ENCODE peak calls at places on chromosomes 3 and 15, in four cellular contexts. One of them, this sample, is unnamed.

GRCh38 chr3:127674793-127675189 is 2.0 kb downstream of the ABTB1 start:
- DNase-seq in suprapubic skin: peak
- DNase-seq in fibroblast of lung: no peak
- DNase-seq in HepG2: no peak
- DNase-seq in this sample: peak

GRCh38 chr15:57890351-57890750 is 175.2 kb downstream of the ALDH1A2 start:
- DNase-seq in fibroblast of lung: peak
- DNase-seq in suprapubic skin: no peak
- DNase-seq in HepG2: no peak
- DNase-seq in this sample: no peak

GRCh38 chr3:4495294-4496110 is 2.4 kb downstream of the ITPR1 start:
- DNase-seq in fibroblast of lung: no peak
- DNase-seq in suprapubic skin: no peak
- DNase-seq in HepG2: no peak
- DNase-seq in this sample: no peak

GRCh38 chr15:55742927-55743614 is at the start of gene PRTG:
- DNase-seq in HepG2: peak
- DNase-seq in fibroblast of lung: peak
- DNase-seq in suprapubic skin: peak
- DNase-seq in this sample: no peak

GRCh38 chr3:197820550-197821335 is 29.7 kb downstream of the LRCH3 start:
- DNase-seq in HepG2: peak
- DNase-seq in fibroblast of lung: no peak
- DNase-seq in suprapubic skin: no peak
- DNase-seq in this sample: no peak

GRCh38 chr3:194814878-194815357 is 129.2 kb downstream of the FAM43A start:
- DNase-seq in fibroblast of lung: peak
- DNase-seq in suprapubic skin: no peak
- DNase-seq in HepG2: no peak
- DNase-seq in this sample: no peak

GRCh38 chr15:37106490-37107001 is 6.2 kb upstream of the MEIS2 start:
- DNase-seq in fibroblast of lung: peak
- DNase-seq in HepG2: no peak
- DNase-seq in suprapubic skin: no peak
- DNase-seq in this sample: peak

GRCh38 chr15:52558196-52558595 is 10.6 kb downstream of the ARPP19 start:
- DNase-seq in fibroblast of lung: peak
- DNase-seq in HepG2: no peak
- DNase-seq in suprapubic skin: no peak
- DNase-seq in this sample: no peak

GRCh38 chr3:149587383-149587782 is 70.4 kb downstream of the WWTR1 start:
- DNase-seq in fibroblast of lung: no peak
- DNase-seq in HepG2: no peak
- DNase-seq in suprapubic skin: no peak
- DNase-seq in this sample: no peak

GRCh38 chr15:31905054-31905453 is 125.3 kb upstream of the CHRNA7 start:
- DNase-seq in fibroblast of lung: no peak
- DNase-seq in suprapubic skin: no peak
- DNase-seq in HepG2: no peak
- DNase-seq in this sample: no peak

DNA sequence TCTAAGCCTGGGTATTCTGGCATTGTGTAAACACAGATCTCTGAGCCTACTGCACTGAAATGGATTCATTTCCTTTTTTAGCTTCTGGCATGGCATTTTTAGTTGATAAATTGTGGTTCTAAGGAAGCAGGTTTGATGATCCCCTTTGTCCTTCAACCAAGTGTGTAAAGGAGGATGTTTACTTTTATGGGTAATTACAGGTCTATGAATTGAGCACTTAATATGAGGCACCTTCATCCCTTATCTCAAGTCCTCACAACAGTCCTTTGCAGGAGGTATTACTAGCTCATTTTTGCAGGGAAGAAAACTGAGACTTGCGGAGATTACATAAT is 30.8 kb upstream of the ZBTB38 start:
- DNase-seq in HepG2: no peak
- DNase-seq in fibroblast of lung: no peak
- DNase-seq in suprapubic skin: no peak
- DNase-seq in this sample: no peak
- H3K27ac ChIP-seq in HepG2: no peak
- H3K27ac ChIP-seq in fibroblast of lung: peak
- H3K27ac ChIP-seq in suprapubic skin: no peak
- H3K27ac ChIP-seq in this sample: no peak

GRCh38 chr3:14110699-14111098 is 14.0 kb downstream of the CHCHD4 start:
- DNase-seq in suprapubic skin: no peak
- DNase-seq in HepG2: no peak
- DNase-seq in fibroblast of lung: no peak
- DNase-seq in this sample: no peak

GRCh38 chr3:14119166-14119510 is 5.5 kb downstream of the CHCHD4 start:
- DNase-seq in fibroblast of lung: no peak
- DNase-seq in suprapubic skin: no peak
- DNase-seq in HepG2: no peak
- DNase-seq in this sample: no peak

GRCh38 chr3:14118400-14119165 is 6.1 kb downstream of the CHCHD4 start:
- DNase-seq in HepG2: peak
- DNase-seq in suprapubic skin: peak
- DNase-seq in fibroblast of lung: no peak
- DNase-seq in this sample: no peak

GRCh38 chr3:14117468-14118399 is 6.9 kb downstream of the CHCHD4 start:
- DNase-seq in suprapubic skin: peak
- DNase-seq in HepG2: no peak
- DNase-seq in fibroblast of lung: no peak
- DNase-seq in this sample: no peak

DNA sequence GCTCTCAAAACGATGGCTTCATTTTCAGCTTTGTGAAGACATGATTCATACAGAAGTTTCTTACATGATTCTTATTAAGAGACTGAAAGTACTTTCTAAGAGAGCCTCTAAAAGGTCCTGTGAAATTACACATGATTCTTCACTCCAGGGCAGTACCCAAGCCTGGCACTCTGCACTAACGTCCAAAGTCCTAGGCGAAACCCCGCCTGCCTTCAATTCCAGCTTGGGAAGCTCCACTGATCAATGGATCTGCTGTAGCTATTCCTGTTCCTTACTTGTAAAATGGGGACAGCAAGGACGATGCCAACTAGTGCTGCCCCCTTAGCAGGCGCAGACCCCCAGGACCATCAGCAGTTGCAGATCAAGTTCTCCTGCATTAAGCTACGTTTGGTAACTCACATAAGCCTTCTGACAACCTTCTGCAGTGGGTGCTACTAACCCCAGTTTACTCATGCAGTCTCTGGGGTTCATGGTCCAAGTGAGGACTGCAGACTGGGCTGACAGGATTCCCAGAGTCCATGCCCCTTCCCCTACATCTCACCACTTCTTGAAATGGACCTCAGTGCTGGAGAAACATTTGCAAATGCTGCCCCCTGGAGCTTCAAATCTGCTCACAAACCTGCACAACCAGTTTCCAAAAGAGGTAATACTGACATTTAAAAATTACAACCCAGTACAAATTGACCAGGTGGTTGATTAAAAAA is 10.6 kb downstream of the CHCHD4 start:
- DNase-seq in HepG2: peak
- DNase-seq in fibroblast of lung: no peak
- DNase-seq in suprapubic skin: no peak
- DNase-seq in this sample: no peak
- TF ChIP-seq CTCF in HepG2: peak
- TF ChIP-seq CTCF in fibroblast of lung: peak
- TF ChIP-seq CTCF in suprapubic skin: no peak
- TF ChIP-seq CTCF in this sample: peak

DNA sequence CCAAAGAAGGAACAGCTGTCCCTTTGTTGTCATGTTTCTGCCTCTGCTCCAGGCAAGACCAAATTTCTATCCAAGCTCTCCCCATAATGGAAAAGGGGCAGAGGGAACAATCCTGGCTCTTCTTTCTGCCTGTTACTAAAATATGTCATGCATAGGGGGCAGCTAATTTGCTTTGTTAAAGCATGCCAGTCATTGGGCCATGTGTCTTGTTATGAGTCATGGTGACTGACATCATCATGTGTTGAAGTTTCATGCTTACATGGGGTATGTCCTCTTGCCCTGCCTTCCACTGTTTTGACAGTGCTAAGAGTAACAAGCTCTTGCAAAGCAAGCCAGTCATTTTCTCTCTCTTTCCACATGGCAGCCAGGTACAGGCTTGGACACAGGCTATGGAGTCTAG is 268.9 kb downstream of the GABRB3 start:
- DNase-seq in suprapubic skin: no peak
- DNase-seq in fibroblast of lung: no peak
- DNase-seq in HepG2: no peak
- DNase-seq in this sample: no peak
- H3K27ac ChIP-seq in suprapubic skin: no peak
- H3K27ac ChIP-seq in fibroblast of lung: no peak
- H3K27ac ChIP-seq in HepG2: no peak
- H3K27ac ChIP-seq in this sample: no peak

DNA sequence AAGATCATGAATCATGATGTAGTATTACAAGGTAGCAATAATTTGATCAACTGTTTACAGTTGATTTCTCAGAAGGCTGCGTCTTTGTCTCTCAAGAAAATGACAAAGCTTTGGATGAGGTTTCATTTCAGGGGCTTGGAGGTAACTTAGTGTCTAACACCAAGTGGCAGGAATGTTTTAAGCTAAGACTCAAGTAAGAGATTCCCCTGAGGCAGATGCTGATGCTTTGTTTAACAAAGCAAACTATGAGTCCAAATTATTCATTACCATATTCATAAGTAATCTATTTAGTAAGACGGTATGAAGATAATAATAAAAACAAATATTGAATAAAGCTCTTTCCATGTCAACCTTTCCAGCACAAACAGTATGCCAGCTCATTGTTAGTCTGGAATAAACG is 247.9 kb downstream of the NSUN3 start:
- DNase-seq in suprapubic skin: no peak
- DNase-seq in fibroblast of lung: no peak
- DNase-seq in HepG2: no peak
- DNase-seq in this sample: no peak
- TF ChIP-seq CTCF in suprapubic skin: no peak
- TF ChIP-seq CTCF in fibroblast of lung: no peak
- TF ChIP-seq CTCF in HepG2: no peak
- TF ChIP-seq CTCF in this sample: no peak

GRCh38 chr15:56808160-56808559 is 74.9 kb upstream of the ZNF280D start:
- DNase-seq in suprapubic skin: no peak
- DNase-seq in HepG2: no peak
- DNase-seq in fibroblast of lung: no peak
- DNase-seq in this sample: no peak

GRCh38 chr15:56805466-56806146 is 72.3 kb upstream of the ZNF280D start:
- DNase-seq in suprapubic skin: no peak
- DNase-seq in HepG2: no peak
- DNase-seq in fibroblast of lung: peak
- DNase-seq in this sample: peak

GRCh38 chr15:56804908-56805307 is 71.6 kb upstream of the ZNF280D start:
- DNase-seq in HepG2: no peak
- DNase-seq in fibroblast of lung: peak
- DNase-seq in suprapubic skin: no peak
- DNase-seq in this sample: no peak

GRCh38 chr15:56804279-56804678 is 71.0 kb upstream of the ZNF280D start:
- DNase-seq in suprapubic skin: no peak
- DNase-seq in fibroblast of lung: no peak
- DNase-seq in HepG2: no peak
- DNase-seq in this sample: no peak

GRCh38 chr15:56806147-56806536 is 72.8 kb upstream of the ZNF280D start:
- DNase-seq in fibroblast of lung: no peak
- DNase-seq in suprapubic skin: no peak
- DNase-seq in HepG2: no peak
- DNase-seq in this sample: no peak
- H3K27ac ChIP-seq in fibroblast of lung: no peak
- H3K27ac ChIP-seq in suprapubic skin: peak
- H3K27ac ChIP-seq in HepG2: no peak
- H3K27ac ChIP-seq in this sample: peak

DNA sequence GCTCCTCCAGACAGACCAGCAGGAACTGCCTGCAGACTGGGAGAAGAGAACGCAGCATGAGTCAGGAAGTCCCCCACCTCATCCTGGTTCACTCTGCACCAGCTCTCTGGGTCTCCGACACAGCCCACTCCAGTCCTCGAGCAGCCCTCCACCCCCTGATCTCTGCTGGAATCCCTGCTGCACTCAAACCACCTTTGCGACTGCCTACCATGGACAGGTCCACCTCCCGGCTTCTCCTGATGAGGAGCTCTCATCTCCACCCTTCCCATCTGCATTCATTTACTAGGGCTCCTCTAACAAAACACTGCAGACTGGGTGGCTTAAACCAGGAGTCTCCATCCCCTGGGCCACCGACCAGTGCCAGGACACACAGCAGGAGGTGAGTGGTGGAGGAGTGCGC is 202.2 kb upstream of the IGF1R start:
- DNase-seq in HepG2: no peak
- DNase-seq in suprapubic skin: no peak
- DNase-seq in fibroblast of lung: no peak
- DNase-seq in this sample: no peak
- TF ChIP-seq CTCF in HepG2: no peak
- TF ChIP-seq CTCF in suprapubic skin: no peak
- TF ChIP-seq CTCF in fibroblast of lung: no peak
- TF ChIP-seq CTCF in this sample: no peak

GRCh38 chr3:118637866-118638265 is 396.8 kb downstream of the IGSF11 start:
- DNase-seq in suprapubic skin: no peak
- DNase-seq in fibroblast of lung: no peak
- DNase-seq in HepG2: no peak
- DNase-seq in this sample: peak

GRCh38 chr3:118636841-118637240 is 397.8 kb downstream of the IGSF11 start:
- DNase-seq in fibroblast of lung: no peak
- DNase-seq in suprapubic skin: no peak
- DNase-seq in HepG2: peak
- DNase-seq in this sample: no peak

DNA sequence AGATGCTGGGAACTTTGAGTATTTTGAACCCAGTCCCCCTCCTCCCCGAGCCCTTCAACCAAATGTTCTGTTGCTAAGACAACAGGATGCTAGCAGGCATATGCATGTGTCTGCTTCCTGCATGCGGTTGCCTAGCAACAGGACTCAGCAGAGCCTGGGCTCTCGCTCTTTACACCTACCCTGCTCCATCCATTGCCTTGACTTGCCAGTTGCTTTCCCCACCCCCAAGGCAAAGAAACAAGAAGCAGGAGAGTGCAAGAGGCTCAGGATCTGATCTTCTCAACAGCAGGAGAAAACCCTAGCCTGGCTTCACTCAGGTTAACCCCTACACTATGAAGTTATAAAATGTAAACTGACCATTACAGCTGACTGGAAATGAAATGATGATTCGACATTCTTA is 393.0 kb downstream of the IGSF11 start:
- DNase-seq in HepG2: no peak
- DNase-seq in fibroblast of lung: no peak
- DNase-seq in suprapubic skin: no peak
- DNase-seq in this sample: peak
- H3K27ac ChIP-seq in HepG2: no peak
- H3K27ac ChIP-seq in fibroblast of lung: no peak
- H3K27ac ChIP-seq in suprapubic skin: no peak
- H3K27ac ChIP-seq in this sample: no peak

This sample was measured in dorsolateral prefrontal cortex.